ENCODE peak calls at places on chromosomes 12 and 14, in ten cellular contexts. H is stomach, Y is esophagus muscularis mucosa, T is endothelial cell of umbilical vein, M is HepG2, E is sigmoid colon, I is Panc1, U is prostate gland, J is spleen, A is GM23338. Z is an unnamed sample. For H3K4me1, the result is how much of the 10 kb centered on the place peaks cover.

GRCh38 chr14:82854131-82854530 is 1320.5 kb upstream of the SEL1L start:
- DNase-seq in Y (no peak), J (no peak), I (no peak), U (no peak), T (no peak), A (peak), M (no peak), H (no peak), E (no peak), Z (no peak)

GRCh38 chr14:93073833-93074769 is 41.6 kb downstream of the ITPK1 start:
- DNase-seq in J (peak), U (no peak), M (peak), H (no peak), T (peak), Y (no peak), A (no peak), E (no peak), I (no peak), Z (no peak)

GRCh38 chr12:72075401-72075800 is 136.8 kb downstream of the TPH2 start:
- DNase-seq in T (no peak), Y (no peak), U (no peak), I (no peak), J (no peak), E (no peak), H (no peak), M (no peak), A (no peak), Z (no peak)

GRCh38 chr12:66767454-66768002 is 88.7 kb upstream of the GRIP1 start:
- DNase-seq in T (no peak), I (no peak), J (no peak), H (no peak), E (no peak), A (no peak), U (no peak), Y (no peak), M (no peak), Z (no peak)

GRCh38 chr12:101592448-101592847 is 2.3 kb upstream of the MYBPC1 start:
- DNase-seq in A (no peak), M (peak), I (no peak), T (no peak), E (no peak), Y (no peak), U (no peak), J (no peak), H (no peak), Z (no peak)

GRCh38 chr12:75481013-75481705 is 604 bp downstream of the GLIPR1 start:
- DNase-seq in J (no peak), M (no peak), T (peak), A (no peak), H (no peak), E (no peak), U (no peak), I (no peak), Y (no peak), Z (no peak)

GRCh38 chr14:55654233-55654632 is 74.2 kb downstream of the KTN1 start:
- DNase-seq in H (no peak), E (no peak), Y (no peak), I (no peak), J (no peak), M (no peak), U (no peak), T (no peak), A (no peak), Z (no peak)

GRCh38 chr12:57864382-57864781 is 17.9 kb upstream of the CTDSP2 start:
- DNase-seq in T (no peak), H (no peak), A (peak), Y (no peak), J (no peak), I (no peak), U (peak), M (no peak), E (peak), Z (no peak)

GRCh38 chr14:79820866-79821535 is 390.3 kb downstream of the DIO2 start:
- DNase-seq in E (no peak), A (no peak), Y (no peak), T (no peak), I (no peak), J (no peak), M (no peak), H (no peak), U (no peak), Z (no peak)

GRCh38 chr14:103056322-103057027 is 874 bp downstream of the CDC42BPB start:
- DNase-seq in I (no peak), J (peak), A (peak), M (no peak), U (no peak), Y (no peak), H (peak), T (peak), E (peak), Z (peak)

GRCh38 chr12:123580772-123581171 is 3.6 kb upstream of the TMED2 start:
- DNase-seq in U (no peak), E (no peak), Y (no peak), A (no peak), T (no peak), M (no peak), I (no peak), J (no peak), H (peak), Z (no peak)

GRCh38 chr12:41850046-41850445 is 294.6 kb downstream of the GXYLT1 start:
- DNase-seq in A (no peak), E (no peak), U (no peak), Y (no peak), I (no peak), H (no peak), T (peak), M (no peak), J (no peak), Z (no peak)

GRCh38 chr12:24574538-24574937 is 374.4 kb downstream of the BCAT1 start:
- DNase-seq in Y (no peak), U (no peak), M (no peak), A (no peak), E (no peak), I (no peak), T (no peak), H (no peak), J (no peak), Z (no peak)

GRCh38 chr14:33914676-33915516 is 36.0 kb downstream of the EGLN3 start:
- DNase-seq in U (no peak), T (peak), A (no peak), I (no peak), H (peak), J (no peak), Y (peak), E (no peak), M (no peak), Z (no peak)

GRCh38 chr12:26410686-26411085 is 215.3 kb downstream of the SSPN start:
- DNase-seq in E (no peak), T (no peak), U (no peak), A (no peak), I (no peak), Y (no peak), M (no peak), H (no peak), J (no peak), Z (no peak)

GRCh38 chr12:133226690-133227089 is 9.0 kb downstream of the ANHX start:
- DNase-seq in Y (no peak), U (no peak), E (no peak), M (no peak), H (no peak), J (no peak), T (no peak), A (no peak), I (no peak), Z (no peak)

GRCh38 chr12:49622501-49623141 is 740 bp upstream of the PRPF40B start:
- DNase-seq in E (no peak), I (no peak), T (no peak), A (peak), H (peak), J (no peak), Y (no peak), U (no peak), M (no peak), Z (peak)

DNA sequence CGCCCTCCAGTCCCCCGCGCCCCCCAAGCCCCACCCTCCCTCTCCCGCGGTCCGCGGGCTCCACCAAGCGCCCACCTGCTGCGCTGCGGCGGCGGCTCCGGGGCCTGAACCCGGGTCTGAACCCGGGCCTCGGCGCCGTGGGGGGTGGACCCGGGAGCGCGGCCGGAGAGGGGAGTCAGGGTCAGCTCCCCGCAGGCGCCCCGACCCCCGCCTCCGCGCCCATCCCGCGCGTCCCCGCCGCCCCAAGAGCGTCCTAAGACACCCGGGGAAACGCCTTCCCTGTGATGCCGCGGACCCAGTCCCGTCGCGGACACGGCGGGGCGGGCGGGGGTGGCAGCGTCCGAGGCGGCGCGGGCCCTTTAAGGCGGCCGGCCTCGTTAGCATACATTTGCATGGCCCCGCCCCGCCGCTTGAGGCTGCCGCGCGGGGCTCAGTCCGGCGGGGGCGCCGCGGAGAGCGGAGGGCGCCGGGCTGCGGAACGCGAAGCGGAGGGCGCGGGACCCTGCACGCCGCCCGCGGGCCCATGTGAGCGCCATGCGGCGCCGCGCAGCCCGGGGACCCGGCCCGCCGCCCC is at the start of gene MMP17:
- DNase-seq in M (no peak), U (no peak), Y (no peak), I (no peak), J (peak), T (peak), H (no peak), E (peak), A (peak), Z (peak)
- TF ChIP-seq CTCF in M (peak), U (no peak), Y (no peak), I (peak), J (peak), T (no peak), H (no peak), E (no peak), A (peak), Z (no peak)

GRCh38 chr14:22887990-22888378 is 5.0 kb downstream of the REM2 start:
- DNase-seq in I (no peak), A (no peak), H (no peak), T (no peak), J (peak), M (no peak), Y (no peak), U (no peak), E (no peak), Z (peak)
- H3K4me1 ChIP-seq in I (under half), A (under half), H (under half), T (under half), J (under half), M (under half), Y (under half), U (under half), E (under half), Z (under half)

DNA sequence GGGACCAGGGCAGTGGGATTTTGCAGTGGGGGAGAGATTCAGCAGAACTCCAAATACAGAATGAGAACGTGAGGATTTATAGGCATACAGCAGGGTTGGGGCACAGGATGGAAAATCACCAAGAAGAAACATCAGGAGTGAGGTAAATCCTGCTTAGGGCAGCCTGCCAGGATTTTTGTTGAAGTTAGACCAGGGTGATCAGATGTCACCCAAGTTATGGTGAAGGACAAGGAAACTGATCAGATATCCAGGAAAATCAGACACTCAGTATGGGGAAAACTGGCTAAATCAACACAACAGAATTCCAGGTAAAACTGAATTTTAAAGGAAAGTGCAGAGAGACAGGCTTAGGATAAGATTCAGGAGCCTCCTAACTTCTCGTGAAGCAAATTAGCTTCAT is 682.4 kb downstream of the TMEM121 start:
- DNase-seq in M (no peak), A (no peak), I (no peak), J (no peak), T (no peak), U (no peak), E (no peak), Y (peak), H (no peak), Z (no peak)
- TF ChIP-seq POLR2AphosphoS5 in M (no peak), A (no peak), I (no peak), J (no peak), T (no peak), U (no peak), E (no peak), Y (no peak), H (no peak), Z (no peak)

GRCh38 chr12:13203028-13203922 is 6.7 kb downstream of the EMP1 start:
- DNase-seq in H (no peak), J (no peak), T (peak), E (peak), Y (no peak), I (no peak), U (no peak), A (peak), M (no peak), Z (peak)
- TF ChIP-seq CTCF in H (peak), J (no peak), T (peak), E (no peak), Y (peak), I (peak), U (no peak), A (peak), M (peak), Z (no peak)

DNA sequence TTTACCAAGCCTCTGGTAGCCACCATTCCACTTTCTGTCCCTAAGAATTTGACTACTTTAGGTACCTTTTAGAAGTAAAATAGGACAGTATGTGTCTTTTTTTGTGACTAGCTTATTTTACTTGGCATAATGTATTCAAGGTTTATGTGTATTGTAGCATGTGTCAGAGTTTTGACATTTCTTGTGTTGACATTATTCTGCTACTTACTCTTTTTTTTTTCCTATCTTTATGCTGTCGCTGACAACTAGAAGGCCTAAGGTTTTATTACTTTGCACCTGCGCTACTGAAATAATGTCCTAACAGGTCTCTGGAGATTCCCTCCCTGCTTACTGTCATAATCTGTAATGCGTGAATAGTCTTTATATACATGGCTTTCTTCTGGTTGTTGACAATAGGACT is 43.0 kb downstream of the PDE3A start:
- DNase-seq in J (no peak), T (no peak), H (no peak), E (no peak), A (no peak), I (no peak), Y (no peak), M (no peak), U (no peak), Z (no peak)
- H3K4me1 ChIP-seq in J (under half), T (under half), H (under half), E (under half), A (under half), I (under half), Y (under half), M (under half), U (under half), Z (under half)

DNA sequence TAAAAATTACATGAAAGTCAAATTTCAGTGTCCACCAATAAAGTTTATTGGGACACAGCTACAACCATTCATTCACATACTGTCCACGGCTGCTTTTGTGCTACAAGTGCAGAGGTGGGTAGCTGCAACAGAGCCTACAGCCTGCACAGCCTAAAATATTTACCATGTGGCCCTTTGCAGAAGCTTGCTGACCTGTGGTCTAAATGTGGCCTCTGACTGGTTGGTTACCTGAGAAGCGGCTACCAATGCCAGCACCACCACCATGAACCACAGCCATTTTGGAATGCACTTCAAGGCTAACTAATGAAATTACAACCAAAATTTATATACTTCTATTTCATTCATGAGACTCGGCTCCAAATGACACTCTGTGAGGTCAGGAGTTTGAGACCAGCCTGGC is 58.6 kb downstream of the NT5DC3 start:
- DNase-seq in T (no peak), M (no peak), J (no peak), U (no peak), A (no peak), I (no peak), E (peak), Y (no peak), H (no peak), Z (no peak)
- TF ChIP-seq POLR2AphosphoS5 in T (no peak), M (no peak), J (no peak), U (no peak), A (no peak), I (no peak), E (no peak), Y (no peak), H (no peak), Z (no peak)

DNA sequence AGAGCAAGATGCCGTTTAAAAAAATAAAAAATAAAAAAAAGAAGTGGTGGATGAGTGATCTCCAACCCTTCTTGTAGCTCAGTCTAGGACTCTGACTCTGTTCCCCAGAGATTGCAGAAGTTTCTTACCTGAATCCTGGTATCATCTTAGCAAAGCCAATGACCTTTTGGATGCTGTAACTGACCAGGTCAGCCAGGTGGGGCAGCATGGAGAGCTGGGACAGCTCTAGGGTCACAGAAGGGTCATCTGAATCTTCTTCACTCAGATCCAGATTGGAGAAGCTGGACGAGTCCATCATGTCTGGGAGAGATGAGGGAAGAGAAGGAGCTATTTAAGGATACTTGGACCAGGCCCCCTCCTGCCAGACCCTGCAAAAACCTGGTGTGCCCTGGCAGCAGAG is 35.8 kb upstream of the HDAC7 start:
- DNase-seq in M (no peak), I (no peak), Y (no peak), J (no peak), H (no peak), U (no peak), E (no peak), A (peak), T (no peak), Z (no peak)
- TF ChIP-seq CTCF in M (peak), I (no peak), Y (no peak), J (no peak), H (no peak), U (no peak), E (no peak), A (peak), T (no peak), Z (no peak)

Z was measured in transverse colon.